ENCODE peak calls at places on chromosomes 3 and 15, in eight cellular contexts. One of them, this sample, is unnamed.
A peak's percentile ranks its signal among the peaks of the same experiment; 100 is the strongest.

GRCh38 chr3:16132190-16132589 is 42.3 kb upstream of the GALNT15 start:
- DNase-seq in A549: no peak
- DNase-seq in body of pancreas: no peak
- DNase-seq in gastrocnemius medialis: no peak
- DNase-seq in AG04450: no peak
- DNase-seq in lower lobe of right lung: no peak
- DNase-seq in fibroblast of lung: no peak
- DNase-seq in endothelial cell of umbilical vein: no peak
- DNase-seq in this sample: no peak

GRCh38 chr3:50652709-50653108 is 22.0 kb upstream of the DOCK3 start:
- DNase-seq in lower lobe of right lung: no peak
- DNase-seq in fibroblast of lung: peak; percentile 17
- DNase-seq in A549: peak; percentile 18
- DNase-seq in AG04450: no peak
- DNase-seq in body of pancreas: peak; percentile 27
- DNase-seq in endothelial cell of umbilical vein: peak; percentile 17
- DNase-seq in gastrocnemius medialis: peak; percentile 75
- DNase-seq in this sample: no peak

GRCh38 chr15:68550004-68550403 is 28.8 kb upstream of the CORO2B start:
- DNase-seq in endothelial cell of umbilical vein: no peak
- DNase-seq in AG04450: no peak
- DNase-seq in fibroblast of lung: no peak
- DNase-seq in gastrocnemius medialis: no peak
- DNase-seq in lower lobe of right lung: no peak
- DNase-seq in A549: no peak
- DNase-seq in body of pancreas: no peak
- DNase-seq in this sample: no peak

GRCh38 chr3:149967067-149967685 is 3.5 kb downstream of the PFN2 start:
- DNase-seq in A549: peak; percentile 55
- DNase-seq in body of pancreas: no peak
- DNase-seq in fibroblast of lung: peak; percentile 77
- DNase-seq in AG04450: no peak
- DNase-seq in endothelial cell of umbilical vein: peak; percentile 54
- DNase-seq in lower lobe of right lung: no peak
- DNase-seq in gastrocnemius medialis: no peak
- DNase-seq in this sample: no peak

GRCh38 chr15:87045741-87046140 is 966.1 kb downstream of the AGBL1 start:
- DNase-seq in AG04450: no peak
- DNase-seq in lower lobe of right lung: no peak
- DNase-seq in fibroblast of lung: no peak
- DNase-seq in body of pancreas: no peak
- DNase-seq in A549: no peak
- DNase-seq in gastrocnemius medialis: no peak
- DNase-seq in endothelial cell of umbilical vein: no peak
- DNase-seq in this sample: no peak

GRCh38 chr3:84547971-84548970 is 410.5 kb upstream of the CADM2 start:
- DNase-seq in AG04450: no peak
- DNase-seq in body of pancreas: peak; percentile 64
- DNase-seq in lower lobe of right lung: no peak
- DNase-seq in gastrocnemius medialis: peak; percentile 9
- DNase-seq in fibroblast of lung: peak; percentile 8
- DNase-seq in endothelial cell of umbilical vein: no peak
- DNase-seq in A549: peak; percentile 52
- DNase-seq in this sample: no peak

GRCh38 chr15:69410290-69410874 is 3.8 kb upstream of the KIF23 start:
- DNase-seq in fibroblast of lung: no peak
- DNase-seq in endothelial cell of umbilical vein: peak; percentile 36
- DNase-seq in body of pancreas: no peak
- DNase-seq in gastrocnemius medialis: no peak
- DNase-seq in A549: peak; percentile 71
- DNase-seq in lower lobe of right lung: no peak
- DNase-seq in AG04450: no peak
- DNase-seq in this sample: no peak

GRCh38 chr3:78026429-78026828 is 986.5 kb downstream of the ROBO2 start:
- DNase-seq in fibroblast of lung: peak; percentile 64
- DNase-seq in AG04450: no peak
- DNase-seq in A549: no peak
- DNase-seq in lower lobe of right lung: no peak
- DNase-seq in gastrocnemius medialis: no peak
- DNase-seq in endothelial cell of umbilical vein: no peak
- DNase-seq in body of pancreas: no peak
- DNase-seq in this sample: no peak

GRCh38 chr3:136332776-136333175 is 82.6 kb downstream of the PCCB start:
- DNase-seq in AG04450: peak; percentile 54
- DNase-seq in fibroblast of lung: peak; percentile 73
- DNase-seq in body of pancreas: no peak
- DNase-seq in gastrocnemius medialis: no peak
- DNase-seq in endothelial cell of umbilical vein: no peak
- DNase-seq in lower lobe of right lung: no peak
- DNase-seq in A549: peak; percentile 22
- DNase-seq in this sample: no peak

GRCh38 chr3:57393957-57394356 is 101.5 kb upstream of the ASB14 start:
- DNase-seq in fibroblast of lung: no peak
- DNase-seq in A549: no peak
- DNase-seq in gastrocnemius medialis: no peak
- DNase-seq in endothelial cell of umbilical vein: no peak
- DNase-seq in lower lobe of right lung: no peak
- DNase-seq in body of pancreas: no peak
- DNase-seq in AG04450: no peak
- DNase-seq in this sample: no peak

GRCh38 chr15:29449136-29449535 is 179.5 kb upstream of the NSMCE3 start:
- DNase-seq in endothelial cell of umbilical vein: no peak
- DNase-seq in A549: peak; percentile 13
- DNase-seq in body of pancreas: no peak
- DNase-seq in gastrocnemius medialis: no peak
- DNase-seq in fibroblast of lung: no peak
- DNase-seq in AG04450: no peak
- DNase-seq in lower lobe of right lung: no peak
- DNase-seq in this sample: no peak

GRCh38 chr3:148255981-148256969 is 441.4 kb upstream of the AGTR1 start:
- DNase-seq in endothelial cell of umbilical vein: no peak
- DNase-seq in A549: no peak
- DNase-seq in lower lobe of right lung: no peak
- DNase-seq in body of pancreas: no peak
- DNase-seq in fibroblast of lung: no peak
- DNase-seq in gastrocnemius medialis: no peak
- DNase-seq in AG04450: no peak
- DNase-seq in this sample: no peak

GRCh38 chr3:148253713-148254112 is 444.0 kb upstream of the AGTR1 start:
- DNase-seq in lower lobe of right lung: no peak
- DNase-seq in A549: no peak
- DNase-seq in gastrocnemius medialis: no peak
- DNase-seq in endothelial cell of umbilical vein: no peak
- DNase-seq in fibroblast of lung: no peak
- DNase-seq in AG04450: no peak
- DNase-seq in body of pancreas: no peak
- DNase-seq in this sample: no peak

DNA sequence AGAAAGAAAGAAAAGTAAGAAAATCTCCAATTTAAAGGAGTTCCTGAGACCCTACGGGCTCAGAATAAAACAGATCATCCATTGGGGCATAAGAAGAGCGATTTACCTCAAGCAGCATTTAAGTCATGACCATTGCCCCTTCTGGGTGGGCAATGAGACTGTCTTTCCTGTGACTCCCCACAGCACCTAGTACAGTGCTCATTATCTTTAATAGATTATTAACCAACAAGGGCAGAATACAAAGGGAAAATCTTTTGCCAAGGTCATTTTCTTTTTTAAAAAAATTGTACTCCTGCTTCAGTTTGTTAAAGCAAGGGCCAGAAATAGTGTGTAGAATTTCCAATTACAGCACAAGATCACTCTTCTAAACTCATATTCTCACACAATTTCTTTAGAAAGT is 443.3 kb upstream of the AGTR1 start:
- DNase-seq in endothelial cell of umbilical vein: no peak
- DNase-seq in AG04450: no peak
- DNase-seq in body of pancreas: no peak
- DNase-seq in fibroblast of lung: no peak
- DNase-seq in gastrocnemius medialis: no peak
- DNase-seq in A549: no peak
- DNase-seq in lower lobe of right lung: no peak
- DNase-seq in this sample: no peak
- H3K4me3 ChIP-seq in endothelial cell of umbilical vein: no peak overlapping the region
- H3K4me3 ChIP-seq in AG04450: no peak overlapping the region
- H3K4me3 ChIP-seq in body of pancreas: no peak overlapping the region
- H3K4me3 ChIP-seq in fibroblast of lung: no peak overlapping the region
- H3K4me3 ChIP-seq in gastrocnemius medialis: no peak overlapping the region
- H3K4me3 ChIP-seq in A549: no peak overlapping the region
- H3K4me3 ChIP-seq in lower lobe of right lung: no peak overlapping the region
- H3K4me3 ChIP-seq in this sample: no peak overlapping the region

DNA sequence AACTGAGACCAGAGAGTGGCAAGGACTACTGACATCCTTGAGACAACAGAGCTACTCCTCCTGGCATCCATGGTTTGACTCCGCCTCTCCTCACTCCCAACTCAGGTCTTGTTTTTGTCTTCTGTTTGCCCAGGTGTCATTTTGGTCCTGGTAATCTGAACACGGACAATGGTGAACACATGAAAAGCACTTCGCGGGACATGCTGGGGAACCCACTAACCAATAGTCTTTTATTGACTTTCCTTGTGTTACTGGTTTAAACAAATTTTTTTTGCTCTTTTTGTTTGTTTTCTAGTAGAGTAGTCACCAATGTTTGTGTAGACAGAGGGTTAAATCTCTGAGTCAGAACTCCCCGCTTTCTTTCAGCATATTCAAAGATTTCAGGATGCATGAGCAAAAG is 38.4 kb downstream of the LARP6 start:
- DNase-seq in A549: peak; percentile 53
- DNase-seq in body of pancreas: no peak
- DNase-seq in fibroblast of lung: no peak
- DNase-seq in lower lobe of right lung: no peak
- DNase-seq in AG04450: no peak
- DNase-seq in endothelial cell of umbilical vein: no peak
- DNase-seq in gastrocnemius medialis: no peak
- DNase-seq in this sample: no peak
- TF ChIP-seq CTCF in A549: no peak
- TF ChIP-seq CTCF in body of pancreas: no peak
- TF ChIP-seq CTCF in fibroblast of lung: no peak
- TF ChIP-seq CTCF in lower lobe of right lung: no peak
- TF ChIP-seq CTCF in AG04450: no peak
- TF ChIP-seq CTCF in endothelial cell of umbilical vein: no peak
- TF ChIP-seq CTCF in gastrocnemius medialis: no peak
- TF ChIP-seq CTCF in this sample: no peak

DNA sequence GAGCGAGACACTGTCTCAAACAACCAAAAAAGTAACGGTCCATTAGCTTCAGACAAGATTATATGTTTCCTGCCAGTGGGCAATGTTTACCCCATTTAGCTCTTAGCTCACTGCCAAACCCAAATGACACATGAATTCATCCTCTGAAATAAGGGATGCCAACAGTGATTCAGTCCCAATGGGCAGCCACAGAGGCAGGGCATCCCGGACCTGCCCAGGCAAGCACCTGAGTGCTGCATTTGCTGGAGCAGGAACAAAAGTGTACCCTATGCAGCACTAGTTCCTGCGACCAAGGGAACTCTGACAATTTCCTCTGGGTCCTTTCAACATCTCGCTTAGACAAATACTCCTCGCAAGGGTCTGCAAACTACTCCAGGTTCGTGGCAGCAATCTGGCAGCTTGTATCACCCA is 8.0 kb downstream of the IP6K2 start:
- DNase-seq in A549: no peak
- DNase-seq in lower lobe of right lung: no peak
- DNase-seq in endothelial cell of umbilical vein: no peak
- DNase-seq in fibroblast of lung: no peak
- DNase-seq in AG04450: no peak
- DNase-seq in gastrocnemius medialis: no peak
- DNase-seq in body of pancreas: no peak
- DNase-seq in this sample: no peak
- H3K27ac ChIP-seq in A549: peak overlapping the region; percentile 70
- H3K27ac ChIP-seq in lower lobe of right lung: peak overlapping the region; percentile 26
- H3K27ac ChIP-seq in endothelial cell of umbilical vein: no peak overlapping the region
- H3K27ac ChIP-seq in fibroblast of lung: peak overlapping the region; percentile 58
- H3K27ac ChIP-seq in AG04450: peak overlapping the region; percentile 65
- H3K27ac ChIP-seq in gastrocnemius medialis: peak overlapping the region; percentile 50
- H3K27ac ChIP-seq in body of pancreas: no peak overlapping the region
- H3K27ac ChIP-seq in this sample: no peak overlapping the region

DNA sequence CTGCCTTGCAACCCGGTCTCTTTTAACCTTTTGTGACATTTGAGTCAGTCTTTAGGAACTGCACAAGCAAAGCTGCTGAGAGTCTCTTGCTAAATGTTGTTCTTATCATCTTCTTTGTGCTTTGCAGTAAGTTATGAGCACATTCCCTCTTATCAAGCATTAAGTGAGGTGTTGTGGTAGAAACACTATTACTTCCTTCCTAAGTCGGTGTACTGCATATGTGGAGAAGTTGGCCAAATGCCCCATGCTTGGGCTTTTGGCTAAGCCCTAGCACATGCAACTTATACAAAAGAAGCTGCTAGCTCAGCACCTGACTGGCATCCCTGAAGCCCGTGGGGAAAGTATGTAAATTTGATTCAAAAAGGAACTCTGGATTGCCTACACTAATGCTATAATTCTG is 136.5 kb upstream of the RBMS3 start:
- DNase-seq in body of pancreas: no peak
- DNase-seq in lower lobe of right lung: no peak
- DNase-seq in AG04450: no peak
- DNase-seq in fibroblast of lung: no peak
- DNase-seq in endothelial cell of umbilical vein: peak; percentile 85
- DNase-seq in gastrocnemius medialis: no peak
- DNase-seq in A549: no peak
- DNase-seq in this sample: no peak
- H3K4me3 ChIP-seq in body of pancreas: no peak overlapping the region
- H3K4me3 ChIP-seq in lower lobe of right lung: no peak overlapping the region
- H3K4me3 ChIP-seq in AG04450: no peak overlapping the region
- H3K4me3 ChIP-seq in fibroblast of lung: no peak overlapping the region
- H3K4me3 ChIP-seq in endothelial cell of umbilical vein: no peak overlapping the region
- H3K4me3 ChIP-seq in gastrocnemius medialis: no peak overlapping the region
- H3K4me3 ChIP-seq in A549: no peak overlapping the region
- H3K4me3 ChIP-seq in this sample: no peak overlapping the region

GRCh38 chr15:88833196-88833595 is 30.0 kb downstream of the ACAN start:
- DNase-seq in AG04450: no peak
- DNase-seq in lower lobe of right lung: no peak
- DNase-seq in fibroblast of lung: no peak
- DNase-seq in gastrocnemius medialis: no peak
- DNase-seq in endothelial cell of umbilical vein: no peak
- DNase-seq in body of pancreas: no peak
- DNase-seq in A549: no peak
- DNase-seq in this sample: no peak
- TF ChIP-seq CTCF in AG04450: no peak
- TF ChIP-seq CTCF in lower lobe of right lung: no peak
- TF ChIP-seq CTCF in fibroblast of lung: no peak
- TF ChIP-seq CTCF in gastrocnemius medialis: no peak
- TF ChIP-seq CTCF in endothelial cell of umbilical vein: no peak
- TF ChIP-seq CTCF in body of pancreas: no peak
- TF ChIP-seq CTCF in A549: no peak
- TF ChIP-seq CTCF in this sample: no peak

DNA sequence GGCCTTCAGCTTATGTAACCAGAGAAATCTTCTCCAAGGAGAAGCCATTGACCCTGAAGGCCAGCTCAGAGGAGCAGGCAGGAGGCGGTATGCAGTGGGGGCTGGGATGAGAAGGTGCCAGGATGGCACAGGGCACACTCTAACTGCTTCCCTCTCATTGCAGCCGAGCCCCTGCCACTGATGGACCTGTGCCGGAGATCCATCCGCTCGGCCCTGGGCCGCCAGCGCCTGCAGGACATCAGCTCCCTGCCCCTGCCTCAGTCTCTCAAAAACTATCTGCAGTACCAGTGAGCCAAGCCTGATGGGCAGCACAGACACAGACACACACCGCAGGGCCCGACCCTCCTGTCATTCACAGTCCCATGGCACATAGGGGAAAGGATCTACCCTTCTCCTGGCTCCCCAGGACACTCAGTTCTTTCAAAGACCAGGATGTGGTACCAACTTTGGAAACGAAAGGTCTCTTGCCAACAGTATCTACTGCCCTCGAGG is 84.6 kb upstream of the PXYLP1 start:
- DNase-seq in lower lobe of right lung: no peak
- DNase-seq in AG04450: no peak
- DNase-seq in fibroblast of lung: no peak
- DNase-seq in endothelial cell of umbilical vein: no peak
- DNase-seq in A549: no peak
- DNase-seq in gastrocnemius medialis: no peak
- DNase-seq in body of pancreas: no peak
- DNase-seq in this sample: no peak
- H3K27ac ChIP-seq in lower lobe of right lung: no peak overlapping the region
- H3K27ac ChIP-seq in AG04450: no peak overlapping the region
- H3K27ac ChIP-seq in fibroblast of lung: no peak overlapping the region
- H3K27ac ChIP-seq in endothelial cell of umbilical vein: no peak overlapping the region
- H3K27ac ChIP-seq in A549: no peak overlapping the region
- H3K27ac ChIP-seq in gastrocnemius medialis: no peak overlapping the region
- H3K27ac ChIP-seq in body of pancreas: no peak overlapping the region
- H3K27ac ChIP-seq in this sample: no peak overlapping the region